ENCODE peak calls at places on chromosomes 11 and 22, in four cellular contexts. H is GM12878; K is stimulated activated CD4-positive, alpha-beta T cell treated with anti-CD3 and anti-CD28 coated beads, Interleukin-15, amount 100 ng/mL, for 24 hours; Y is activated gamma-delta T cell. R is an unnamed sample.

GRCh38 chr11:17563248-17563647 is 16.2 kb downstream of the OTOG start:
- DNase-seq in K (no peak), H (no peak), Y (no peak), R (no peak)

GRCh38 chr22:31093090-31093850 is 12.2 kb downstream of the SMTN start:
- DNase-seq in Y (no peak), H (no peak), K (no peak), R (peak)

GRCh38 chr22:45067731-45068130 is 57.9 kb upstream of the PHF21B start:
- DNase-seq in Y (no peak), K (no peak), H (no peak), R (no peak)

GRCh38 chr11:128669491-128669890 is 24.4 kb upstream of the FLI1 start:
- DNase-seq in K (no peak), H (no peak), Y (no peak), R (no peak)

GRCh38 chr11:116851631-116852030 is 14.2 kb upstream of the APOA1 start:
- DNase-seq in K (peak), Y (peak), H (no peak), R (no peak)

GRCh38 chr11:132782102-132782501 is 750.2 kb downstream of the OPCML start:
- DNase-seq in H (no peak), K (no peak), Y (no peak), R (no peak)

GRCh38 chr11:31818874-31819331 is 7.8 kb upstream of the PAX6 start:
- DNase-seq in H (no peak), Y (no peak), K (no peak), R (no peak)

GRCh38 chr11:120995184-120995583 is 28.7 kb upstream of the TBCEL start:
- DNase-seq in K (no peak), Y (no peak), H (no peak), R (no peak)

GRCh38 chr11:18705651-18706281 is 7.2 kb downstream of the TMEM86A start:
- DNase-seq in K (peak), Y (no peak), H (no peak), R (peak)

GRCh38 chr11:122863704-122864326 is 18.7 kb upstream of the JHY start:
- DNase-seq in H (no peak), K (peak), Y (no peak), R (no peak)

GRCh38 chr11:59151761-59152160 is 9.1 kb downstream of the FAM111A start:
- DNase-seq in Y (no peak), H (no peak), K (no peak), R (no peak)

GRCh38 chr11:128522063-128522942 is 65.1 kb downstream of the ETS1 start:
- DNase-seq in Y (peak), K (peak), H (peak), R (peak)

GRCh38 chr11:125372088-125372487 is 124.0 kb downstream of the FEZ1 start:
- DNase-seq in Y (no peak), H (no peak), K (no peak), R (no peak)

GRCh38 chr22:44952863-44953790 is 56.7 kb downstream of the PHF21B start:
- DNase-seq in H (no peak), K (no peak), Y (no peak), R (no peak)

GRCh38 chr11:68693484-68693882 is 9.1 kb downstream of the GAL start:
- DNase-seq in K (no peak), Y (no peak), H (no peak), R (no peak)

GRCh38 chr11:36456136-36456535 is 53.9 kb downstream of the TRAF6 start:
- DNase-seq in H (no peak), Y (no peak), K (no peak), R (no peak)

GRCh38 chr11:126993599-126993998 is 7.0 kb downstream of the KIRREL3 start:
- DNase-seq in H (no peak), K (no peak), Y (no peak), R (no peak)

GRCh38 chr11:129373489-129373953 is 2.1 kb upstream of the BARX2 start:
- DNase-seq in H (no peak), Y (no peak), K (no peak), R (no peak)

GRCh38 chr11:118084247-118084646 is 2.5 kb downstream of the SMIM35 start:
- DNase-seq in H (peak), K (no peak), Y (no peak), R (peak)

GRCh38 chr11:67409781-67410368 is 5.6 kb upstream of the CARNS1 start:
- DNase-seq in K (no peak), H (no peak), Y (no peak), R (peak)

GRCh38 chr22:43276311-43276710 is 66.9 kb downstream of the SCUBE1 start:
- DNase-seq in H (no peak), K (no peak), Y (no peak), R (no peak)

GRCh38 chr22:24992946-24993345 is 40.4 kb downstream of the KIAA1671 start:
- DNase-seq in Y (no peak), H (no peak), K (no peak), R (no peak)

GRCh38 chr11:37718431-37718999 is 1120.5 kb upstream of the RAG2 start:
- DNase-seq in H (no peak), K (no peak), Y (no peak), R (no peak)

GRCh38 chr11:132493786-132494185 is 1038.5 kb downstream of the OPCML start:
- DNase-seq in K (no peak), H (no peak), Y (no peak), R (no peak)

GRCh38 chr22:48051796-48052620 is 1289.6 kb downstream of the TBC1D22A start:
- DNase-seq in H (no peak), Y (no peak), K (no peak), R (no peak)

GRCh38 chr22:23248583-23248982 is 68.3 kb downstream of the BCR start:
- DNase-seq in Y (no peak), H (no peak), K (no peak), R (no peak)

GRCh38 chr22:42078469-42079318 is 806 bp upstream of the SMDT1 start:
- DNase-seq in H (no peak), K (no peak), Y (no peak), R (no peak)

GRCh38 chr22:45877651-45878050 is 99.3 kb downstream of the WNT7B start:
- DNase-seq in H (no peak), Y (no peak), K (no peak), R (no peak)

GRCh38 chr22:36471341-36471821 is 10.1 kb downstream of the TXN2 start:
- DNase-seq in K (no peak), Y (no peak), H (no peak), R (no peak)

GRCh38 chr11:92839450-92839849 is 130.0 kb upstream of the MTNR1B start:
- DNase-seq in H (no peak), K (no peak), Y (no peak), R (no peak)

GRCh38 chr11:85595285-85595884 is 31.8 kb downstream of the DLG2 start:
- DNase-seq in Y (no peak), K (no peak), H (peak), R (no peak)

GRCh38 chr11:59145534-59145933 is 2.9 kb downstream of the FAM111A start:
- DNase-seq in Y (no peak), K (no peak), H (no peak), R (no peak)

GRCh38 chr11:12126352-12127019 is 16.1 kb downstream of the MICAL2 start:
- DNase-seq in Y (no peak), K (peak), H (no peak), R (no peak)

GRCh38 chr11:69657911-69658605 is 17.1 kb downstream of the LTO1 start:
- DNase-seq in K (no peak), H (no peak), Y (no peak), R (no peak)

GRCh38 chr11:75241036-75241905 is 697 bp downstream of the TPBGL start:
- DNase-seq in H (no peak), K (peak), Y (peak), R (peak)

GRCh38 chr11:8290122-8290810 is 26.6 kb upstream of the LMO1 start:
- DNase-seq in H (no peak), Y (no peak), K (no peak), R (no peak)

R was measured in left colon.